ENCODE peak calls at places on chromosomes 11 and 22, in five cellular contexts. One of them, this sample, is unnamed.

GRCh38 chr11:66856496-66857233 is at the start of gene LRFN4:
- DNase-seq in trophoblast cell: no peak
- DNase-seq in H9: no peak
- DNase-seq in mesenchymal stem cell: no peak
- DNase-seq in H1: no peak
- DNase-seq in this sample: no peak

GRCh38 chr11:106581399-106581798 is 436.9 kb downstream of the GUCY1A2 start:
- DNase-seq in trophoblast cell: no peak
- DNase-seq in H9: no peak
- DNase-seq in mesenchymal stem cell: no peak
- DNase-seq in H1: no peak
- DNase-seq in this sample: no peak

GRCh38 chr11:203945-204586 is 3.1 kb downstream of the BET1L start:
- DNase-seq in trophoblast cell: no peak
- DNase-seq in H9: no peak
- DNase-seq in mesenchymal stem cell: no peak
- DNase-seq in H1: peak
- DNase-seq in this sample: no peak

GRCh38 chr22:38115423-38116205 is 5.1 kb upstream of the BAIAP2L2 start:
- DNase-seq in trophoblast cell: no peak
- DNase-seq in H9: no peak
- DNase-seq in mesenchymal stem cell: no peak
- DNase-seq in H1: no peak
- DNase-seq in this sample: no peak

GRCh38 chr11:57335343-57336110 is at the start of gene SSRP1:
- DNase-seq in trophoblast cell: peak
- DNase-seq in H9: peak
- DNase-seq in mesenchymal stem cell: peak
- DNase-seq in H1: peak
- DNase-seq in this sample: peak

GRCh38 chr11:95140397-95141030 is 50.9 kb downstream of the ENDOD1 start:
- DNase-seq in trophoblast cell: no peak
- DNase-seq in H9: no peak
- DNase-seq in mesenchymal stem cell: peak
- DNase-seq in H1: no peak
- DNase-seq in this sample: no peak

GRCh38 chr11:57318178-57318577 is 6.6 kb downstream of the TNKS1BP1 start:
- DNase-seq in trophoblast cell: no peak
- DNase-seq in H9: no peak
- DNase-seq in mesenchymal stem cell: no peak
- DNase-seq in H1: no peak
- DNase-seq in this sample: no peak

GRCh38 chr11:330694-331314 is 10.1 kb upstream of the IFITM3 start:
- DNase-seq in trophoblast cell: no peak
- DNase-seq in H9: peak
- DNase-seq in mesenchymal stem cell: no peak
- DNase-seq in H1: no peak
- DNase-seq in this sample: no peak

GRCh38 chr11:63896071-63896470 is 20.9 kb downstream of the RCOR2 start:
- DNase-seq in trophoblast cell: no peak
- DNase-seq in H9: no peak
- DNase-seq in mesenchymal stem cell: no peak
- DNase-seq in H1: no peak
- DNase-seq in this sample: no peak

GRCh38 chr22:37990862-37991261 is 6.5 kb upstream of the SOX10 start:
- DNase-seq in trophoblast cell: no peak
- DNase-seq in H9: no peak
- DNase-seq in mesenchymal stem cell: no peak
- DNase-seq in H1: no peak
- DNase-seq in this sample: no peak

GRCh38 chr11:8722156-8722555 is 39.6 kb downstream of the RPL27A start:
- DNase-seq in trophoblast cell: no peak
- DNase-seq in H9: no peak
- DNase-seq in mesenchymal stem cell: peak
- DNase-seq in H1: no peak
- DNase-seq in this sample: no peak

GRCh38 chr11:8720868-8721739 is 38.5 kb downstream of the RPL27A start:
- DNase-seq in trophoblast cell: peak
- DNase-seq in H9: no peak
- DNase-seq in mesenchymal stem cell: peak
- DNase-seq in H1: no peak
- DNase-seq in this sample: no peak

GRCh38 chr11:8719260-8720190 is 36.9 kb downstream of the RPL27A start:
- DNase-seq in trophoblast cell: peak
- DNase-seq in H9: no peak
- DNase-seq in mesenchymal stem cell: peak
- DNase-seq in H1: no peak
- DNase-seq in this sample: no peak

GRCh38 chr11:8721740-8722139 is 39.1 kb downstream of the RPL27A start:
- DNase-seq in trophoblast cell: peak
- DNase-seq in H9: no peak
- DNase-seq in mesenchymal stem cell: peak
- DNase-seq in H1: no peak
- DNase-seq in this sample: no peak

DNA sequence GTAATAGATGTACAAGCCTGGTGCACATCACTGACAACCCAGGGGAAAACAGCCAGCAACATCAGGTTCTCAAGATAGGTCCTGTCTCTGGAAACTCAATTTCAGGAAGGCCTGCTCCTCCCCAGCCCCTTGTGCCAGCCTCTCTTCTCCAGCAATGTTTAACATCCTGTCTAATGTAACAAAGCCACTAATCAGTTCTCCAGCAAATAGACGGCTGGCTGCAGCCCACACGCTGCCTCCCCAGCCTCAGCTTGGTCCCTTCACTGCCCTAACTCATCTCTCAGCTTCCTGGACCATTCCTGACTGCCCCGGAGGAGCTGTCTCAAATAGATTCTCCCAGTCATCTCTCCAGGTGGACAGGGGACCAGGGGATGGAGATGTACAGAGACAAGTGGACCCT is 37.8 kb downstream of the RPL27A start:
- DNase-seq in trophoblast cell: no peak
- DNase-seq in H9: no peak
- DNase-seq in mesenchymal stem cell: peak
- DNase-seq in H1: no peak
- DNase-seq in this sample: no peak
- H4K8ac ChIP-seq in trophoblast cell: peak
- H4K8ac ChIP-seq in H9: no peak
- H4K8ac ChIP-seq in mesenchymal stem cell: peak
- H4K8ac ChIP-seq in H1: no peak
- H4K8ac ChIP-seq in this sample: no peak

GRCh38 chr22:25404923-25405853 is 159.3 kb upstream of the GRK3 start:
- DNase-seq in trophoblast cell: peak
- DNase-seq in H9: no peak
- DNase-seq in mesenchymal stem cell: peak
- DNase-seq in H1: no peak
- DNase-seq in this sample: no peak
- H3K23ac ChIP-seq in trophoblast cell: no peak
- H3K23ac ChIP-seq in H9: no peak
- H3K23ac ChIP-seq in mesenchymal stem cell: peak
- H3K23ac ChIP-seq in H1: no peak
- H3K23ac ChIP-seq in this sample: no peak

DNA sequence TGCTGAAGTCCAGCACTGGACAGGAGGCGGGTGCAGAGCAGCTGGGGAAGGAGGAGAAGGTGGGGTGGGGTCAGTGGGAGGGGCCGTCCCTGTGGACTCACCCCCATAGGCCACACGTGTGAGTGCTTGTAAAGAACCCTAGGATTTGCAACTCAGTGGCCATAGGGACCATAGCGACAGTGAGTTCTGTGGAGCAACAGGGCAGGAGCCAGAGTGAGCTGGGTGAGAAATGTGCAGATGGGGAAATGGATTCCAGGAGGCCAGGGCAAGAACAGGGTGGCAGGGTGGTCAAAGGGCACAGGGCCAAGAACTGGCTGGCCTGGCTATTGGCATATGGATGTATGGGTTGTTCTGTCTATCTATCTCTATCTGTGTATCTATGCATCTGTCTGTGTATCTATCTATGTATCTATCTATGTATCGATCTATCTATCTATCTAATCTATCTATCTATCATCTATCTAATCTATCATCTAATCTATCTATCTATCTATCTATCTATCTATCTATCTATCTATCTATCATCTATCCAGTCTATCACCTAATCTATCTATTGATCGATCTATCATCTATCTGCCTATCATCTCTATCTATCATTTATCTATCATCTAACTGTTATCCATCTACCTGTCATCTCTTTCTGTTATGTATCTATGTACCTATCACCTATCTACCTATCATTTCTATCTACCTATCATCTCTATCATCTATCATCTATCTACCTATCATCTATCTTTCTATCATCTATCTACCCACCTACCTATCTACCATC is 889.0 kb downstream of the TBC1D22A start:
- DNase-seq in trophoblast cell: no peak
- DNase-seq in H9: peak
- DNase-seq in mesenchymal stem cell: no peak
- DNase-seq in H1: no peak
- DNase-seq in this sample: no peak
- H2BK12ac ChIP-seq in trophoblast cell: no peak
- H2BK12ac ChIP-seq in H9: no peak
- H2BK12ac ChIP-seq in mesenchymal stem cell: no peak
- H2BK12ac ChIP-seq in H1: no peak
- H2BK12ac ChIP-seq in this sample: no peak

GRCh38 chr22:48247829-48248228 is 1485.4 kb downstream of the TBC1D22A start:
- DNase-seq in trophoblast cell: no peak
- DNase-seq in H9: no peak
- DNase-seq in mesenchymal stem cell: no peak
- DNase-seq in H1: no peak
- DNase-seq in this sample: no peak
- H4K8ac ChIP-seq in trophoblast cell: no peak
- H4K8ac ChIP-seq in H9: no peak
- H4K8ac ChIP-seq in mesenchymal stem cell: no peak
- H4K8ac ChIP-seq in H1: no peak
- H4K8ac ChIP-seq in this sample: no peak

DNA sequence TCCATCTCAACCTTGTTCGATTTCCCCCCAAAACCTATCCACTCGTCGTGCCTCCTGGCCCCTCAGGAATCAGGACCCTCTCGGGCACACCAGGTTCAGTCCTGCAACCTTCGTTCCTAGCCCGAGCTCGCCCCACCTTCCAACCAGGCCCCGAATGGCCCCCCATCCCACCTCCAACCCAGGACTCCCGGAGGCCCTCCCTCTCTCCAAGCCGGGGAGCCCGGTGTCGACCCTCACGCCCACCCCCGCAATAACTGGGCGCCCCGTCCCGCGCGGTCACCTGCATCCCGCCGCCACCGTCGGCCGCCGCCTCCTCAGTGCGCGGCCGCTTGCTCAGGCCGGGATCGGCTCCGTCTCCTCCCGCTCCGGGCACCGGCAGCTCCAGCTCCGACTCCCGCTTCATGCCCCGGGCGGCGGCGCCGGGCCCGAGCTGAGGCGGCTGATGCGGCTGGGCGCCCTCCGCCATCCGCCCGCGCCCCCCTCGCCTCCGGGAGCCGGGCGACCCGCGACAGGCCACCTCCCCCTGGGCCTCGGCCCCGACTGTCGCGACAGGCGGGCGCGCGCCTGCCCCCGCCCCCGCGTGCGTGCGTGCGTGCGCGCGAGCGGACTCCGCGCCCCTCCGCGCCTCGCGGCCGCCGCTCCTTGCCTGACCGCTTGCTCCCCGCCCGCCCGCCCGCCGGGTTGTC is 521 bp downstream of the RBFOX2 start:
- DNase-seq in trophoblast cell: no peak
- DNase-seq in H9: no peak
- DNase-seq in mesenchymal stem cell: no peak
- DNase-seq in H1: peak
- DNase-seq in this sample: peak
- H3K23ac ChIP-seq in trophoblast cell: no peak
- H3K23ac ChIP-seq in H9: no peak
- H3K23ac ChIP-seq in mesenchymal stem cell: peak
- H3K23ac ChIP-seq in H1: no peak
- H3K23ac ChIP-seq in this sample: peak